ENCODE peak calls at places on chromosomes 13 and 19, in four cellular contexts. C, N, O and D are unnamed samples.

GRCh38 chr19:18233224-18233825 is 7.1 kb upstream of the PDE4C start:
- DNase-seq in C (peak), N (peak), O (peak), D (peak)

GRCh38 chr13:20624213-20624612 is 57.3 kb downstream of the IFT88 start:
- DNase-seq in C (no peak), N (no peak), O (no peak), D (no peak)

GRCh38 chr13:76222511-76222910 is 586.4 kb downstream of the LMO7 start:
- DNase-seq in C (no peak), N (no peak), O (no peak), D (no peak)

GRCh38 chr13:99577934-99578917 is 77.0 kb downstream of the TM9SF2 start:
- DNase-seq in C (no peak), N (no peak), O (peak), D (no peak)

GRCh38 chr13:109790071-109790470 is 3.7 kb upstream of the IRS2 start:
- DNase-seq in C (no peak), N (no peak), O (no peak), D (no peak)

GRCh38 chr19:28377077-28377476 is 835.9 kb downstream of the UQCRFS1 start:
- DNase-seq in C (no peak), N (no peak), O (peak), D (no peak)

GRCh38 chr19:7004313-7004931 is 16.8 kb downstream of the MBD3L2B start:
- DNase-seq in C (no peak), N (no peak), O (peak), D (no peak)

GRCh38 chr13:94607939-94608338 is 6.3 kb downstream of the GPR180 start:
- DNase-seq in C (no peak), N (no peak), O (no peak), D (no peak)

GRCh38 chr19:54179921-54180452 is 7.0 kb upstream of the TMC4 start:
- DNase-seq in C (no peak), N (no peak), O (peak), D (peak)